ENCODE peak calls at places on chromosome 9, in seven cellular contexts. V is tibial artery, M is IMR-90, E is MM.1S, D is GM23338, B is uterus, A is fibroblast of lung. F is an unnamed sample.
A peak's percentile ranks its signal among the peaks of the same experiment; 100 is the strongest.

GRCh38 chr9:107638922-107639321 is 149.4 kb upstream of the KLF4 start:
- DNase-seq in V (peak; percentile 82), A (peak; percentile 53), D (no peak), E (peak; percentile 68), B (peak; percentile 82), M (peak; percentile 77), F (peak; percentile 75)

GRCh38 chr9:86788456-86788855 is 158.8 kb downstream of the GAS1 start:
- DNase-seq in M (peak; percentile 92), D (no peak), V (no peak), A (peak; percentile 21), E (no peak), B (no peak), F (no peak)

GRCh38 chr9:117744390-117744789 is 40.2 kb downstream of the TLR4 start:
- DNase-seq in A (no peak), D (no peak), V (no peak), M (no peak), B (no peak), E (no peak), F (no peak)

GRCh38 chr9:76904661-76905457 is 1.1 kb downstream of the PRUNE2 start:
- DNase-seq in M (no peak), E (no peak), V (no peak), A (no peak), B (no peak), D (no peak), F (no peak)

GRCh38 chr9:16217933-16218830 is 652.3 kb downstream of the BNC2 start:
- DNase-seq in E (no peak), M (no peak), V (no peak), D (no peak), B (peak; percentile 36), A (peak; percentile 78), F (no peak)

GRCh38 chr9:114171500-114171899 is 16.2 kb downstream of the COL27A1 start:
- DNase-seq in V (no peak), M (no peak), E (no peak), A (no peak), D (no peak), B (no peak), F (no peak)

GRCh38 chr9:120842685-120843485 is at the start of gene PSMD5:
- DNase-seq in D (peak; percentile 100), A (peak; percentile 99), E (peak; percentile 99), V (peak; percentile 99), M (peak; percentile 100), B (peak; percentile 99), F (peak; percentile 98)

GRCh38 chr9:135925496-135926133 is 18.3 kb upstream of the CAMSAP1 start:
- DNase-seq in E (no peak), A (peak; percentile 74), D (no peak), V (no peak), M (peak; percentile 35), B (no peak), F (no peak)

DNA sequence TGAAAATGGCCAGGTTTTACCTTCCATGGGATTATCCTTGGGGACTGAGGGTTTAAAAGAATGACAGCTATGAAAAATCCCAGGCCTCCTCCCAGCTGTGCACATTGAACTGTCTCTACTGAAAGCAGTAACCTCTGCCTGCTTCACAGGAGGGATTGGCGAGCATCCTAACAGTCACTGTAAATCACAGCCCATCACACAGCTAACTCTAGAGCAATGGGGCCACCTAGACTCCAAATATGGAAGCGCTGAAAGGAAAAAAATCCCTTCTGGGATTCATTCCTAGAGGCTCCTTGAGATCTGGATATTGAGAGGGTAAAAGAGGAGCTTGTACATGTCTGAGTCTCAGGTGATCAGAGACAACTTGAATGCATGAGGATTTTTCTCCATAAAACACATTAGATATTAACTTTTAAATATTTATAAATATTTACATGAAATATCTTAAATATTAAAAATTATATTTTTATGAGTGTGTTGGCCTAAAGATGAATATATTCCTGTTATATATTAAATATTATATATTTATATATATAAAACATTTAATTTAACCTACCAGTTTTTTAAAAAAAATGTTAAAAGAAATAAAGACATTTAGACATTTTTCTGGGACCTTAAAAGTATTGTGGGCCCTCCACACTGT is 133.8 kb upstream of the SLC24A2 start:
- DNase-seq in B (peak; percentile 69), D (peak; percentile 91), E (no peak), A (peak; percentile 38), M (peak; percentile 46), V (no peak), F (peak; percentile 47)
- TF ChIP-seq CTCF in B (peak; percentile 60), D (peak; percentile 91), E (peak; percentile 18), A (peak; percentile 70), M (peak; percentile 58), V (no peak), F (peak; percentile 19)

DNA sequence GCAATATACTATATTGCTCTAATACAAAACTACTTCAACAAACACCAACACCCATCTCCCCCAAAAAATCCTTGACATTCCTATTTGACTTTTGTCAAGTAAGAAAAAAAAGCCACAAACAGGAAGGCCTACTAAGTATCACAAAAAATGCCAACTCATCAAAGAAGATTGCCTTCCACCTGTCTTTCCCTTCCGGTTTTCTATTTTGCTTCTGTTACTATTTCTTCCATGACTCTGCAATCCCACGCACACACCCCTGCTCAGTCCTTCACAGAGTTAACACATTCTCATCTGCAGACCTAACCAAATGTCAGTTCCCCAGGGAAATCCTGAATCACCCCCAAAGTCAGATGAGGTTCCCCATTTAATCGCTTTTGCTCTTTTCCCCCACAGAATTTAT is 15.2 kb downstream of the LPAR1 start:
- DNase-seq in V (no peak), A (no peak), E (no peak), M (no peak), D (no peak), B (no peak), F (no peak)
- H3K4me1 ChIP-seq in V (peaks cover 52% of the 10 kb centered on the region), A (no peaks in the 10 kb centered on the region), E (no peaks in the 10 kb centered on the region), M (peaks cover 9% of the 10 kb centered on the region), D (no peaks in the 10 kb centered on the region), B (no peaks in the 10 kb centered on the region), F (no peaks in the 10 kb centered on the region)

DNA sequence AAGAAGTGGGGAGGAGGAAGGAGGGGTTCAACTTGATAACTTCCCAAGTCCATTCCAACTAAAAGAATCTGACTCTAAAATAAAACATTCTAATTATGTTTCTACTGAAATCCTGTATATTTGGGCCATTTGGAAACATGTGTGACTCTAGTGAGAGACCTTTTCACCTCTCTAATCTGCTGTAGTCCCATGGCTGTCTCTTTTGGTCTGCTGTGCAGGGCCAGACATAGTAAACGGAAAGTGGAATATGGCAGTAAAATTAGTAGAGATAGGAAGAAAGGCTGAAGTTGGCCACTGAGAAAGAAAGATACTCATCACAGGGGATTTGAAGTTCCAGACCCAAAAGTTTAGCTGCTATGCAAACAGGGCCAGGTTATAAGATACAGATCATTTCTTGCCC is 15.9 kb downstream of the RFX3 start:
- DNase-seq in D (no peak), V (no peak), B (no peak), A (no peak), M (no peak), E (no peak), F (no peak)
- H3K4me3 ChIP-seq in D (no peak overlapping the region), V (no peak overlapping the region), B (no peak overlapping the region), A (no peak overlapping the region), M (no peak overlapping the region), E (no peak overlapping the region), F (no peak overlapping the region)

GRCh38 chr9:2824564-2824963 is 19.3 kb downstream of the PUM3 start:
- DNase-seq in D (peak; percentile 77), M (no peak), V (no peak), B (no peak), E (no peak), A (peak; percentile 2), F (peak; percentile 20)
- TF ChIP-seq CTCF in D (peak; percentile 84), M (peak; percentile 11), V (no peak), B (no peak), E (no peak), A (no peak), F (no peak)

GRCh38 chr9:88773119-88773518 is 218.1 kb upstream of the S1PR3 start:
- DNase-seq in B (no peak), D (no peak), M (no peak), E (no peak), A (no peak), V (no peak), F (no peak)
- H3K4me1 ChIP-seq in B (peaks cover 12% of the 10 kb centered on the region), D (peaks cover 3% of the 10 kb centered on the region), M (peaks cover 36% of the 10 kb centered on the region), E (peaks cover 14% of the 10 kb centered on the region), A (peaks cover 29% of the 10 kb centered on the region), V (peaks cover 44% of the 10 kb centered on the region), F (peaks cover 26% of the 10 kb centered on the region)

GRCh38 chr9:95004452-95005275 is 278.2 kb downstream of the AOPEP start:
- DNase-seq in E (peak; percentile 59), A (peak; percentile 54), B (peak; percentile 72), M (no peak), V (peak; percentile 46), D (peak; percentile 73), F (peak; percentile 78)
- H3K4me3 ChIP-seq in E (peak overlapping the region; percentile 90), A (peak overlapping the region; percentile 86), B (peak overlapping the region; percentile 88), M (peak overlapping the region; percentile 92), V (peak overlapping the region; percentile 74), D (peak overlapping the region; percentile 73), F (peak overlapping the region; percentile 86)

GRCh38 chr9:5435912-5436311 is 1.8 kb downstream of the PLGRKT start:
- DNase-seq in B (no peak), E (no peak), D (no peak), V (no peak), A (peak; percentile 26), M (no peak), F (no peak)

GRCh38 chr9:5440426-5440825 is 2.7 kb upstream of the PLGRKT start:
- DNase-seq in A (no peak), E (no peak), M (no peak), D (no peak), B (no peak), V (no peak), F (no peak)

GRCh38 chr9:5438301-5439162 is 807 bp upstream of the PLGRKT start:
- DNase-seq in M (peak; percentile 56), V (no peak), A (peak; percentile 72), D (no peak), B (no peak), E (peak; percentile 78), F (no peak)

GRCh38 chr9:5436441-5436840 is 1.3 kb downstream of the PLGRKT start:
- DNase-seq in A (no peak), M (no peak), D (no peak), E (no peak), B (no peak), V (no peak), F (no peak)

GRCh38 chr9:5437254-5438216 is at the start of gene PLGRKT:
- DNase-seq in A (peak; percentile 93), D (peak; percentile 97), M (peak; percentile 87), E (peak; percentile 98), B (peak; percentile 93), V (peak; percentile 97), F (peak; percentile 90)
- TF ChIP-seq CTCF in A (peak; percentile 9), D (peak; percentile 19), M (peak; percentile 29), E (peak; percentile 28), B (peak; percentile 30), V (no peak), F (peak; percentile 26)

GRCh38 chr9:128415222-128415621 is 5.4 kb upstream of the CERCAM start:
- DNase-seq in A (no peak), D (no peak), V (no peak), B (no peak), E (no peak), M (no peak), F (no peak)
- H3K4me1 ChIP-seq in A (peaks cover 7% of the 10 kb centered on the region), D (peaks cover 25% of the 10 kb centered on the region), V (peaks cover 13% of the 10 kb centered on the region), B (no peaks in the 10 kb centered on the region), E (no peaks in the 10 kb centered on the region), M (peaks cover 5% of the 10 kb centered on the region), F (peaks cover 32% of the 10 kb centered on the region)